ENCODE peak calls at places on chromosomes 3 and 15, in eight cellular contexts. One of them, this sample, is unnamed.

GRCh38 chr15:64067564-64068030 is 21.3 kb upstream of the DAPK2 start:
- DNase-seq in NCI-H2171 treated with DMSO at 0.1 percent for 48 hours: peak; percentile 73
- DNase-seq in head of caudate nucleus: peak; percentile 64
- DNase-seq in MV-4-11: peak; percentile 73
- DNase-seq in cardiac muscle cell: peak; percentile 75
- DNase-seq in G401: peak; percentile 75
- DNase-seq in kidney epithelial cell: peak; percentile 10
- DNase-seq in left cardiac atrium: peak; percentile 58
- DNase-seq in this sample: no peak

GRCh38 chr15:28888900-28889299 is 3.1 kb downstream of the APBA2 start:
- DNase-seq in cardiac muscle cell: no peak
- DNase-seq in G401: no peak
- DNase-seq in head of caudate nucleus: no peak
- DNase-seq in left cardiac atrium: no peak
- DNase-seq in MV-4-11: no peak
- DNase-seq in kidney epithelial cell: no peak
- DNase-seq in NCI-H2171 treated with DMSO at 0.1 percent for 48 hours: no peak
- DNase-seq in this sample: no peak

GRCh38 chr15:41607033-41607432 is 48.0 kb downstream of the TYRO3 start:
- DNase-seq in NCI-H2171 treated with DMSO at 0.1 percent for 48 hours: peak; percentile 53
- DNase-seq in cardiac muscle cell: no peak
- DNase-seq in kidney epithelial cell: peak; percentile 60
- DNase-seq in left cardiac atrium: no peak
- DNase-seq in MV-4-11: no peak
- DNase-seq in G401: peak; percentile 92
- DNase-seq in head of caudate nucleus: no peak
- DNase-seq in this sample: no peak

GRCh38 chr15:69854521-69855171 is 243.1 kb downstream of the TLE3 start:
- DNase-seq in head of caudate nucleus: no peak
- DNase-seq in left cardiac atrium: no peak
- DNase-seq in G401: no peak
- DNase-seq in kidney epithelial cell: no peak
- DNase-seq in MV-4-11: no peak
- DNase-seq in cardiac muscle cell: peak; percentile 75
- DNase-seq in NCI-H2171 treated with DMSO at 0.1 percent for 48 hours: no peak
- DNase-seq in this sample: no peak

GRCh38 chr3:172980849-172981248 is 160.2 kb downstream of the SPATA16 start:
- DNase-seq in NCI-H2171 treated with DMSO at 0.1 percent for 48 hours: no peak
- DNase-seq in cardiac muscle cell: no peak
- DNase-seq in left cardiac atrium: no peak
- DNase-seq in G401: no peak
- DNase-seq in head of caudate nucleus: no peak
- DNase-seq in kidney epithelial cell: no peak
- DNase-seq in MV-4-11: peak; percentile 11
- DNase-seq in this sample: no peak

GRCh38 chr3:32401541-32402052 is 9.9 kb downstream of the CMTM7 start:
- DNase-seq in kidney epithelial cell: no peak
- DNase-seq in MV-4-11: peak; percentile 45
- DNase-seq in cardiac muscle cell: peak; percentile 49
- DNase-seq in NCI-H2171 treated with DMSO at 0.1 percent for 48 hours: peak; percentile 59
- DNase-seq in G401: peak; percentile 91
- DNase-seq in left cardiac atrium: peak; percentile 84
- DNase-seq in head of caudate nucleus: peak; percentile 74
- DNase-seq in this sample: peak; percentile 81

GRCh38 chr3:32432045-32432710 is 40.5 kb downstream of the CMTM7 start:
- DNase-seq in kidney epithelial cell: no peak
- DNase-seq in NCI-H2171 treated with DMSO at 0.1 percent for 48 hours: no peak
- DNase-seq in MV-4-11: no peak
- DNase-seq in left cardiac atrium: no peak
- DNase-seq in G401: no peak
- DNase-seq in head of caudate nucleus: no peak
- DNase-seq in cardiac muscle cell: no peak
- DNase-seq in this sample: no peak

GRCh38 chr3:20105513-20106280 is 65.5 kb downstream of the KAT2B start:
- DNase-seq in kidney epithelial cell: no peak
- DNase-seq in head of caudate nucleus: no peak
- DNase-seq in MV-4-11: peak; percentile 2
- DNase-seq in left cardiac atrium: no peak
- DNase-seq in G401: no peak
- DNase-seq in cardiac muscle cell: no peak
- DNase-seq in NCI-H2171 treated with DMSO at 0.1 percent for 48 hours: no peak
- DNase-seq in this sample: no peak

GRCh38 chr3:157559401-157559800 is 56.2 kb upstream of the VEPH1 start:
- DNase-seq in MV-4-11: no peak
- DNase-seq in head of caudate nucleus: no peak
- DNase-seq in G401: no peak
- DNase-seq in NCI-H2171 treated with DMSO at 0.1 percent for 48 hours: no peak
- DNase-seq in cardiac muscle cell: no peak
- DNase-seq in kidney epithelial cell: no peak
- DNase-seq in left cardiac atrium: no peak
- DNase-seq in this sample: no peak

GRCh38 chr3:178446054-178446453 is 90.2 kb upstream of the KCNMB2 start:
- DNase-seq in left cardiac atrium: no peak
- DNase-seq in G401: no peak
- DNase-seq in MV-4-11: no peak
- DNase-seq in kidney epithelial cell: no peak
- DNase-seq in head of caudate nucleus: no peak
- DNase-seq in cardiac muscle cell: no peak
- DNase-seq in NCI-H2171 treated with DMSO at 0.1 percent for 48 hours: no peak
- DNase-seq in this sample: no peak

GRCh38 chr3:64460877-64461276 is 226.9 kb downstream of the ADAMTS9 start:
- DNase-seq in left cardiac atrium: no peak
- DNase-seq in kidney epithelial cell: no peak
- DNase-seq in G401: no peak
- DNase-seq in head of caudate nucleus: no peak
- DNase-seq in NCI-H2171 treated with DMSO at 0.1 percent for 48 hours: no peak
- DNase-seq in MV-4-11: no peak
- DNase-seq in cardiac muscle cell: no peak
- DNase-seq in this sample: no peak

This sample was measured in GF-D8.